ENCODE peak calls at places on chromosomes 2 and 18, in five cellular contexts. S is stimulated activated CD4-positive, alpha-beta T cell treated with anti-CD3 and anti-CD28 coated beads, Interleukin-15, amount 100 ng/mL, for 1 hour; X is NCI-H510A; D is coronary artery; G is CD4-positive, alpha-beta memory T cell. P is an unnamed sample.

GRCh38 chr2:10575566-10576300 is 114.0 kb downstream of the NOL10 start:
- DNase-seq in S (no peak), X (no peak), D (no peak), G (no peak), P (no peak)

GRCh38 chr2:33704352-33704751 is 105.3 kb upstream of the FAM98A start:
- DNase-seq in S (no peak), X (no peak), D (no peak), G (no peak), P (no peak)

GRCh38 chr2:159614534-159615186 is 1.7 kb downstream of the BAZ2B start:
- DNase-seq in S (no peak), X (no peak), D (no peak), G (no peak), P (no peak)

GRCh38 chr2:70103531-70104061 is 16.3 kb downstream of the PCBP1 start:
- DNase-seq in S (no peak), X (no peak), D (no peak), G (peak), P (no peak)

GRCh38 chr2:16507655-16508054 is 158.0 kb downstream of the CYRIA start:
- DNase-seq in S (no peak), X (no peak), D (no peak), G (no peak), P (no peak)

GRCh38 chr2:201414099-201415023 is 36.9 kb downstream of the TRAK2 start:
- DNase-seq in S (no peak), X (no peak), D (no peak), G (peak), P (no peak)

GRCh38 chr18:27378396-27379094 is 193.4 kb upstream of the CHST9 start:
- DNase-seq in S (no peak), X (no peak), D (no peak), G (no peak), P (no peak)

GRCh38 chr2:60544059-60544458 is 9.4 kb downstream of the BCL11A start:
- DNase-seq in S (no peak), X (no peak), D (no peak), G (no peak), P (no peak)

GRCh38 chr2:168583710-168584521 is 127.8 kb downstream of the CERS6 start:
- DNase-seq in S (no peak), X (no peak), D (no peak), G (no peak), P (no peak)

GRCh38 chr2:24272907-24273306 is 87.4 kb downstream of the ITSN2 start:
- DNase-seq in S (no peak), X (no peak), D (no peak), G (no peak), P (no peak)

GRCh38 chr2:235836416-235837042 is 331.7 kb downstream of the GBX2 start:
- DNase-seq in S (no peak), X (peak), D (no peak), G (no peak), P (no peak)

GRCh38 chr2:65710779-65711295 is 278.4 kb upstream of the SPRED2 start:
- DNase-seq in S (no peak), X (peak), D (no peak), G (no peak), P (no peak)

GRCh38 chr2:75560768-75561565 is at the start of gene EVA1A:
- DNase-seq in S (no peak), X (peak), D (no peak), G (no peak), P (peak)

GRCh38 chr2:45446016-45446415 is 165.1 kb downstream of the SRBD1 start:
- DNase-seq in S (no peak), X (no peak), D (no peak), G (no peak), P (no peak)

GRCh38 chr2:226791056-226791486 is 8.5 kb downstream of the IRS1 start:
- DNase-seq in S (peak), X (no peak), D (no peak), G (no peak), P (peak)

GRCh38 chr2:163919717-163920116 is 183.9 kb upstream of the FIGN start:
- DNase-seq in S (no peak), X (no peak), D (no peak), G (no peak), P (no peak)

GRCh38 chr2:63047534-63048281 is 2.9 kb upstream of the OTX1 start:
- DNase-seq in S (no peak), X (no peak), D (no peak), G (no peak), P (no peak)

GRCh38 chr2:54638774-54639187 is 84.7 kb upstream of the EML6 start:
- DNase-seq in S (no peak), X (no peak), D (no peak), G (no peak), P (no peak)

GRCh38 chr18:58772161-58772560 is 92.5 kb upstream of the ZNF532 start:
- DNase-seq in S (no peak), X (no peak), D (no peak), G (no peak), P (no peak)

GRCh38 chr18:55775972-55776371 is 188.0 kb upstream of the TCF4 start:
- DNase-seq in S (no peak), X (no peak), D (no peak), G (no peak), P (no peak)

GRCh38 chr18:48866028-48866733 is 84.6 kb downstream of the SMAD7 start:
- DNase-seq in S (no peak), X (peak), D (no peak), G (no peak), P (no peak)

GRCh38 chr18:4125939-4126250 is 329.2 kb downstream of the DLGAP1 start:
- DNase-seq in S (no peak), X (no peak), D (no peak), G (no peak), P (no peak)

GRCh38 chr2:45435316-45435715 is 175.8 kb downstream of the SRBD1 start:
- DNase-seq in S (no peak), X (no peak), D (no peak), G (no peak), P (no peak)

GRCh38 chr18:60329131-60329530 is 43.4 kb downstream of the MC4R start:
- DNase-seq in S (no peak), X (no peak), D (no peak), G (no peak), P (no peak)

GRCh38 chr2:6877402-6878305 is at the start of gene RSAD2:
- DNase-seq in S (no peak), X (peak), D (no peak), G (peak), P (no peak)

GRCh38 chr2:73259704-73260337 is 24.5 kb downstream of the FBXO41 start:
- DNase-seq in S (no peak), X (no peak), D (no peak), G (no peak), P (no peak)

GRCh38 chr2:142140434-142140845 is 9.6 kb upstream of the LRP1B start:
- DNase-seq in S (no peak), X (no peak), D (no peak), G (no peak), P (no peak)

GRCh38 chr2:239369631-239370161 is 31.1 kb downstream of the HDAC4 start:
- DNase-seq in S (peak), X (peak), D (no peak), G (peak), P (no peak)

GRCh38 chr18:8800445-8800844 is 95.1 kb downstream of the MTCL1 start:
- DNase-seq in S (no peak), X (no peak), D (no peak), G (no peak), P (no peak)

GRCh38 chr18:24021505-24021904 is 7.0 kb downstream of the TTC39C start:
- DNase-seq in S (no peak), X (no peak), D (no peak), G (no peak), P (no peak)

GRCh38 chr2:10282621-10283105 is 20.0 kb upstream of the HPCAL1 start:
- DNase-seq in S (no peak), X (no peak), D (no peak), G (no peak), P (no peak)

GRCh38 chr18:46398625-46399024 is 258.4 kb downstream of the LOXHD1 start:
- DNase-seq in S (no peak), X (no peak), D (no peak), G (no peak), P (no peak)

GRCh38 chr18:3060667-3061580 is 48.0 kb upstream of the LPIN2 start:
- DNase-seq in S (peak), X (no peak), D (no peak), G (peak), P (no peak)

GRCh38 chr2:117269574-117269973 is 544.9 kb upstream of the DDX18 start:
- DNase-seq in S (no peak), X (no peak), D (no peak), G (no peak), P (no peak)

GRCh38 chr2:85247591-85247990 is 80.2 kb downstream of the TGOLN2 start:
- DNase-seq in S (no peak), X (no peak), D (no peak), G (no peak), P (no peak)

GRCh38 chr18:29002747-29003146 is 825.8 kb upstream of the CDH2 start:
- DNase-seq in S (no peak), X (no peak), D (no peak), G (no peak), P (no peak)

GRCh38 chr2:178993788-178994187 is 56.1 kb downstream of the CCDC141 start:
- DNase-seq in S (no peak), X (no peak), D (no peak), G (no peak), P (no peak)

GRCh38 chr18:61718944-61719343 is 173.9 kb downstream of the RNF152 start:
- DNase-seq in S (no peak), X (no peak), D (no peak), G (no peak), P (no peak)